ENCODE peak calls at places on chromosomes 11 and 22, in ten cellular contexts. One of them, this sample, is unnamed.

GRCh38 chr11:134586726-134587125 is 174.7 kb upstream of the B3GAT1 start:
- DNase-seq in tibial artery: no peak
- DNase-seq in cardiac muscle cell: no peak
- DNase-seq in thyroid gland: no peak
- DNase-seq in Caco-2: no peak
- DNase-seq in activated B cell treated with CpG ODN at 0.5 μM for 24 hours: no peak
- DNase-seq in Peyer's patch: no peak
- DNase-seq in foreskin keratinocyte: no peak
- DNase-seq in transverse colon: no peak
- DNase-seq in endothelial cell of umbilical vein: no peak
- DNase-seq in this sample: no peak

GRCh38 chr11:112620621-112621394 is 340.4 kb upstream of the NCAM1 start:
- DNase-seq in tibial artery: no peak
- DNase-seq in transverse colon: no peak
- DNase-seq in thyroid gland: no peak
- DNase-seq in Peyer's patch: no peak
- DNase-seq in activated B cell treated with CpG ODN at 0.5 μM for 24 hours: no peak
- DNase-seq in Caco-2: peak; percentile 14
- DNase-seq in cardiac muscle cell: no peak
- DNase-seq in endothelial cell of umbilical vein: no peak
- DNase-seq in foreskin keratinocyte: peak; percentile 72
- DNase-seq in this sample: no peak

GRCh38 chr11:95863486-95864140 is 60.3 kb downstream of the MTMR2 start:
- DNase-seq in thyroid gland: no peak
- DNase-seq in cardiac muscle cell: no peak
- DNase-seq in Caco-2: no peak
- DNase-seq in transverse colon: no peak
- DNase-seq in Peyer's patch: no peak
- DNase-seq in endothelial cell of umbilical vein: no peak
- DNase-seq in activated B cell treated with CpG ODN at 0.5 μM for 24 hours: no peak
- DNase-seq in tibial artery: no peak
- DNase-seq in foreskin keratinocyte: no peak
- DNase-seq in this sample: no peak

GRCh38 chr22:39013923-39014722 is at the start of gene APOBEC3C:
- DNase-seq in transverse colon: peak; percentile 87
- DNase-seq in cardiac muscle cell: peak; percentile 84
- DNase-seq in endothelial cell of umbilical vein: peak; percentile 30
- DNase-seq in thyroid gland: peak; percentile 86
- DNase-seq in activated B cell treated with CpG ODN at 0.5 μM for 24 hours: peak; percentile 65
- DNase-seq in Caco-2: peak; percentile 81
- DNase-seq in tibial artery: peak; percentile 89
- DNase-seq in foreskin keratinocyte: peak; percentile 55
- DNase-seq in Peyer's patch: peak; percentile 95
- DNase-seq in this sample: no peak

GRCh38 chr22:29710922-29711593 is 8.7 kb upstream of the CABP7 start:
- DNase-seq in foreskin keratinocyte: no peak
- DNase-seq in endothelial cell of umbilical vein: no peak
- DNase-seq in cardiac muscle cell: no peak
- DNase-seq in tibial artery: no peak
- DNase-seq in Peyer's patch: no peak
- DNase-seq in transverse colon: peak; percentile 41
- DNase-seq in activated B cell treated with CpG ODN at 0.5 μM for 24 hours: no peak
- DNase-seq in thyroid gland: no peak
- DNase-seq in Caco-2: no peak
- DNase-seq in this sample: no peak

GRCh38 chr11:95680169-95680929 is 109.2 kb downstream of the FAM76B start:
- DNase-seq in Caco-2: peak; percentile 25
- DNase-seq in thyroid gland: no peak
- DNase-seq in activated B cell treated with CpG ODN at 0.5 μM for 24 hours: no peak
- DNase-seq in endothelial cell of umbilical vein: peak; percentile 29
- DNase-seq in foreskin keratinocyte: no peak
- DNase-seq in tibial artery: no peak
- DNase-seq in transverse colon: no peak
- DNase-seq in cardiac muscle cell: no peak
- DNase-seq in Peyer's patch: no peak
- DNase-seq in this sample: no peak

GRCh38 chr11:16776716-16777115 is 38.3 kb downstream of the C11orf58 start:
- DNase-seq in cardiac muscle cell: no peak
- DNase-seq in Peyer's patch: no peak
- DNase-seq in thyroid gland: no peak
- DNase-seq in foreskin keratinocyte: no peak
- DNase-seq in endothelial cell of umbilical vein: no peak
- DNase-seq in Caco-2: no peak
- DNase-seq in tibial artery: no peak
- DNase-seq in transverse colon: no peak
- DNase-seq in activated B cell treated with CpG ODN at 0.5 μM for 24 hours: no peak
- DNase-seq in this sample: no peak

GRCh38 chr22:24588756-24589481 is 4.0 kb downstream of the LRRC75B start:
- DNase-seq in tibial artery: no peak
- DNase-seq in activated B cell treated with CpG ODN at 0.5 μM for 24 hours: no peak
- DNase-seq in Caco-2: no peak
- DNase-seq in thyroid gland: no peak
- DNase-seq in endothelial cell of umbilical vein: no peak
- DNase-seq in transverse colon: no peak
- DNase-seq in foreskin keratinocyte: no peak
- DNase-seq in cardiac muscle cell: no peak
- DNase-seq in Peyer's patch: no peak
- DNase-seq in this sample: no peak

GRCh38 chr11:36187618-36188017 is 101.6 kb downstream of the COMMD9 start:
- DNase-seq in tibial artery: no peak
- DNase-seq in cardiac muscle cell: no peak
- DNase-seq in foreskin keratinocyte: no peak
- DNase-seq in activated B cell treated with CpG ODN at 0.5 μM for 24 hours: no peak
- DNase-seq in Peyer's patch: no peak
- DNase-seq in Caco-2: no peak
- DNase-seq in transverse colon: no peak
- DNase-seq in thyroid gland: no peak
- DNase-seq in endothelial cell of umbilical vein: no peak
- DNase-seq in this sample: no peak

GRCh38 chr11:114061053-114062049 is 1.8 kb downstream of the ZBTB16 start:
- DNase-seq in transverse colon: no peak
- DNase-seq in Peyer's patch: peak; percentile 64
- DNase-seq in foreskin keratinocyte: no peak
- DNase-seq in cardiac muscle cell: no peak
- DNase-seq in thyroid gland: peak; percentile 93
- DNase-seq in endothelial cell of umbilical vein: peak; percentile 48
- DNase-seq in Caco-2: peak; percentile 69
- DNase-seq in activated B cell treated with CpG ODN at 0.5 μM for 24 hours: no peak
- DNase-seq in tibial artery: no peak
- DNase-seq in this sample: no peak

GRCh38 chr11:9568854-9569587 is 4.4 kb upstream of the WEE1 start:
- DNase-seq in tibial artery: peak; percentile 73
- DNase-seq in activated B cell treated with CpG ODN at 0.5 μM for 24 hours: no peak
- DNase-seq in thyroid gland: peak; percentile 77
- DNase-seq in foreskin keratinocyte: peak; percentile 99
- DNase-seq in Caco-2: peak; percentile 90
- DNase-seq in endothelial cell of umbilical vein: peak; percentile 79
- DNase-seq in cardiac muscle cell: peak; percentile 50
- DNase-seq in Peyer's patch: peak; percentile 90
- DNase-seq in transverse colon: peak; percentile 86
- DNase-seq in this sample: no peak

DNA sequence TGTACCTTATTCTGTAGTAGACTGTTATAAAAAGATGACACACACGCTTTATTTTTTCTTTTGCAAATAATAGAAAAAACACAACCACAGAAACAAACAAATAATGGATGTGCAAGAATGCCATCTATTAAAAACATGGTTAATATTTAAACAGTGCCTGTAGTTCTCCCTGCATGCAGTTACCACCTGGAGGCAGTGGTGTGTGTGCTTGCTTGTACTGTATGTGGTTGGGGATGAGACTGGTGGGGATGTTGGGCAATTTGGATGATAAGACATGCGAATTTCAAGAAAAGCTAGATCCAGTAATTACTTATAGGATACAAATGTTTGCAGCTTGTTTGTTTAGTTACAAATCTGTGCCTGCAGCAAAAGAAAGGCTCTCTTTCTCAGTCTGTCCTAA is 3.6 kb downstream of the C11orf87 start:
- DNase-seq in Caco-2: no peak
- DNase-seq in tibial artery: no peak
- DNase-seq in activated B cell treated with CpG ODN at 0.5 μM for 24 hours: no peak
- DNase-seq in thyroid gland: no peak
- DNase-seq in foreskin keratinocyte: no peak
- DNase-seq in transverse colon: no peak
- DNase-seq in endothelial cell of umbilical vein: no peak
- DNase-seq in Peyer's patch: no peak
- DNase-seq in cardiac muscle cell: no peak
- DNase-seq in this sample: no peak
- TF ChIP-seq CTCF in Caco-2: no peak
- TF ChIP-seq CTCF in tibial artery: no peak
- TF ChIP-seq CTCF in activated B cell treated with CpG ODN at 0.5 μM for 24 hours: no peak
- TF ChIP-seq CTCF in thyroid gland: no peak
- TF ChIP-seq CTCF in foreskin keratinocyte: no peak
- TF ChIP-seq CTCF in transverse colon: no peak
- TF ChIP-seq CTCF in endothelial cell of umbilical vein: no peak
- TF ChIP-seq CTCF in Peyer's patch: no peak
- TF ChIP-seq CTCF in cardiac muscle cell: peak; percentile 19
- TF ChIP-seq CTCF in this sample: peak; percentile 37

GRCh38 chr11:20084921-20085814 is 75.1 kb downstream of the DBX1 start:
- DNase-seq in endothelial cell of umbilical vein: no peak
- DNase-seq in activated B cell treated with CpG ODN at 0.5 μM for 24 hours: no peak
- DNase-seq in transverse colon: no peak
- DNase-seq in tibial artery: no peak
- DNase-seq in Peyer's patch: no peak
- DNase-seq in Caco-2: no peak
- DNase-seq in thyroid gland: no peak
- DNase-seq in foreskin keratinocyte: no peak
- DNase-seq in cardiac muscle cell: no peak
- DNase-seq in this sample: no peak
- TF ChIP-seq CTCF in endothelial cell of umbilical vein: no peak
- TF ChIP-seq CTCF in activated B cell treated with CpG ODN at 0.5 μM for 24 hours: no peak
- TF ChIP-seq CTCF in transverse colon: no peak
- TF ChIP-seq CTCF in tibial artery: no peak
- TF ChIP-seq CTCF in Peyer's patch: no peak
- TF ChIP-seq CTCF in Caco-2: no peak
- TF ChIP-seq CTCF in thyroid gland: no peak
- TF ChIP-seq CTCF in foreskin keratinocyte: peak; percentile 12
- TF ChIP-seq CTCF in cardiac muscle cell: no peak
- TF ChIP-seq CTCF in this sample: no peak

DNA sequence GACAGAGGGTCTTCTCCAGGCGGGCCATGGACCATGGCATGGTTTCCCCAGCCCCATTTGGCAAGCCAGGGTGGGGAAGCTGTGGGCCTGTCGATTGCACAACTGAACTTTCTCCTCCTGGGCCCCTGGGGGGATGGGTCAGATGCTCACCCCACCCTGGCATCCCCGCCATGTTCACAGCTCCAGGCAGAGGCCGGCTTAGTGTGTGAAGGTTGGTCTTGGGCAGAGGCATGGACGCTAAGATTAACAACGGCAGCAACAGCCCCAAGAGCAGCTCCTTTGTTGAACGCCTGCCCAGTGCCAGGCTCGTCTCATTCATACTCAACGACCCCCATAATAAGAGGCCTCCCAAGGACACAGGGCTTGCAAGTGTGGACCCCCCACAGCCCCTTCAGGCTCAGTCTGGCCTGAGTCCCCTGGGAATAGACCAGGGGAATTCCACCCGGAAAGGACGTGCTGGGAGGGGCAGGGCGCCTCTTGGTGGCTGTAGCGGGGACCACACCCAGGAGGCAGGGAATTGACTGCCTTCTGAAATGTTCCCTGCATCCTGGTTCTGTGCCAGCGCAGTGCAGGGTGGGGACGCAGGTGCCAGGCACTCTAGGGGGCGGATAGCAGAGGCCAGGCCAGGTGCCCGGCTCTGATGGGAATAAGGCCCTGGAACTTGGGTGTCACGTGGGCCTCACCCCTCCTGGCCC is 8.3 kb downstream of the TSPO start:
- DNase-seq in transverse colon: peak; percentile 92
- DNase-seq in Peyer's patch: peak; percentile 79
- DNase-seq in Caco-2: no peak
- DNase-seq in activated B cell treated with CpG ODN at 0.5 μM for 24 hours: no peak
- DNase-seq in foreskin keratinocyte: no peak
- DNase-seq in tibial artery: no peak
- DNase-seq in cardiac muscle cell: no peak
- DNase-seq in thyroid gland: peak; percentile 23
- DNase-seq in endothelial cell of umbilical vein: no peak
- DNase-seq in this sample: no peak
- TF ChIP-seq CTCF in transverse colon: peak; percentile 65
- TF ChIP-seq CTCF in Peyer's patch: peak; percentile 72
- TF ChIP-seq CTCF in Caco-2: no peak
- TF ChIP-seq CTCF in activated B cell treated with CpG ODN at 0.5 μM for 24 hours: no peak
- TF ChIP-seq CTCF in foreskin keratinocyte: peak; percentile 64
- TF ChIP-seq CTCF in tibial artery: peak; percentile 12
- TF ChIP-seq CTCF in cardiac muscle cell: peak; percentile 32
- TF ChIP-seq CTCF in thyroid gland: no peak
- TF ChIP-seq CTCF in endothelial cell of umbilical vein: peak; percentile 44
- TF ChIP-seq CTCF in this sample: peak; percentile 12

GRCh38 chr11:60700689-60701508 is 1.5 kb downstream of the MS4A8 start:
- DNase-seq in endothelial cell of umbilical vein: peak; percentile 24
- DNase-seq in cardiac muscle cell: peak; percentile 41
- DNase-seq in tibial artery: no peak
- DNase-seq in thyroid gland: no peak
- DNase-seq in activated B cell treated with CpG ODN at 0.5 μM for 24 hours: no peak
- DNase-seq in transverse colon: peak; percentile 53
- DNase-seq in Peyer's patch: no peak
- DNase-seq in foreskin keratinocyte: no peak
- DNase-seq in Caco-2: peak; percentile 75
- DNase-seq in this sample: no peak
- TF ChIP-seq CTCF in endothelial cell of umbilical vein: peak; percentile 49
- TF ChIP-seq CTCF in cardiac muscle cell: peak; percentile 28
- TF ChIP-seq CTCF in tibial artery: no peak
- TF ChIP-seq CTCF in thyroid gland: no peak
- TF ChIP-seq CTCF in activated B cell treated with CpG ODN at 0.5 μM for 24 hours: no peak
- TF ChIP-seq CTCF in transverse colon: peak; percentile 52
- TF ChIP-seq CTCF in Peyer's patch: peak; percentile 74
- TF ChIP-seq CTCF in foreskin keratinocyte: peak; percentile 26
- TF ChIP-seq CTCF in Caco-2: peak; percentile 71
- TF ChIP-seq CTCF in this sample: peak; percentile 37

GRCh38 chr11:107591098-107591445 is at the start of gene ELMOD1:
- DNase-seq in Peyer's patch: peak; percentile 49
- DNase-seq in activated B cell treated with CpG ODN at 0.5 μM for 24 hours: peak; percentile 25
- DNase-seq in foreskin keratinocyte: no peak
- DNase-seq in transverse colon: peak; percentile 19
- DNase-seq in Caco-2: peak; percentile 80
- DNase-seq in thyroid gland: peak; percentile 60
- DNase-seq in cardiac muscle cell: peak; percentile 80
- DNase-seq in tibial artery: peak; percentile 24
- DNase-seq in endothelial cell of umbilical vein: peak; percentile 46
- DNase-seq in this sample: peak; percentile 56
- TF ChIP-seq CTCF in Peyer's patch: no peak
- TF ChIP-seq CTCF in activated B cell treated with CpG ODN at 0.5 μM for 24 hours: no peak
- TF ChIP-seq CTCF in foreskin keratinocyte: peak; percentile 30
- TF ChIP-seq CTCF in transverse colon: no peak
- TF ChIP-seq CTCF in Caco-2: peak; percentile 43
- TF ChIP-seq CTCF in thyroid gland: no peak
- TF ChIP-seq CTCF in cardiac muscle cell: no peak
- TF ChIP-seq CTCF in tibial artery: peak; percentile 10
- TF ChIP-seq CTCF in endothelial cell of umbilical vein: peak; percentile 39
- TF ChIP-seq CTCF in this sample: peak; percentile 4

GRCh38 chr11:92941676-92942571 is 27.5 kb upstream of the MTNR1B start:
- DNase-seq in Peyer's patch: no peak
- DNase-seq in transverse colon: no peak
- DNase-seq in cardiac muscle cell: peak; percentile 20
- DNase-seq in tibial artery: no peak
- DNase-seq in Caco-2: no peak
- DNase-seq in activated B cell treated with CpG ODN at 0.5 μM for 24 hours: no peak
- DNase-seq in foreskin keratinocyte: peak; percentile 8
- DNase-seq in endothelial cell of umbilical vein: peak; percentile 35
- DNase-seq in thyroid gland: peak; percentile 8
- DNase-seq in this sample: no peak
- TF ChIP-seq CTCF in Peyer's patch: peak; percentile 67
- TF ChIP-seq CTCF in transverse colon: peak; percentile 70
- TF ChIP-seq CTCF in cardiac muscle cell: peak; percentile 73
- TF ChIP-seq CTCF in tibial artery: peak; percentile 50
- TF ChIP-seq CTCF in Caco-2: peak; percentile 44
- TF ChIP-seq CTCF in activated B cell treated with CpG ODN at 0.5 μM for 24 hours: no peak
- TF ChIP-seq CTCF in foreskin keratinocyte: peak; percentile 81
- TF ChIP-seq CTCF in endothelial cell of umbilical vein: peak; percentile 61
- TF ChIP-seq CTCF in thyroid gland: peak; percentile 41
- TF ChIP-seq CTCF in this sample: peak; percentile 76

GRCh38 chr22:41762980-41763779 is 37.3 kb upstream of the CCDC134 start:
- DNase-seq in endothelial cell of umbilical vein: peak; percentile 16
- DNase-seq in Peyer's patch: peak; percentile 63
- DNase-seq in transverse colon: peak; percentile 44
- DNase-seq in thyroid gland: no peak
- DNase-seq in Caco-2: peak; percentile 53
- DNase-seq in cardiac muscle cell: peak; percentile 65
- DNase-seq in foreskin keratinocyte: peak; percentile 55
- DNase-seq in tibial artery: no peak
- DNase-seq in activated B cell treated with CpG ODN at 0.5 μM for 24 hours: no peak
- DNase-seq in this sample: no peak
- TF ChIP-seq CTCF in endothelial cell of umbilical vein: peak; percentile 49
- TF ChIP-seq CTCF in Peyer's patch: no peak
- TF ChIP-seq CTCF in transverse colon: no peak
- TF ChIP-seq CTCF in thyroid gland: no peak
- TF ChIP-seq CTCF in Caco-2: peak; percentile 51
- TF ChIP-seq CTCF in cardiac muscle cell: peak; percentile 55
- TF ChIP-seq CTCF in foreskin keratinocyte: peak; percentile 59
- TF ChIP-seq CTCF in tibial artery: no peak
- TF ChIP-seq CTCF in activated B cell treated with CpG ODN at 0.5 μM for 24 hours: no peak
- TF ChIP-seq CTCF in this sample: peak; percentile 43